ENCODE peak calls at places on chromosome 7, in six cellular contexts. M is NAMALWA, S is renal cortical epithelial cell, C is tibial artery, X is omental fat pad, R is T-helper 2 cell. Q is an unnamed sample.

GRCh38 chr7:22633954-22634474 is 93.0 kb upstream of the IL6 start:
- DNase-seq in R (no peak), M (no peak), X (no peak), C (no peak), S (no peak), Q (no peak)

GRCh38 chr7:136036336-136036735 is 59.2 kb upstream of the MTPN start:
- DNase-seq in M (no peak), S (peak; percentile 67), R (no peak), X (no peak), C (no peak), Q (no peak)

GRCh38 chr7:104206841-104207240 is 972 bp downstream of the ORC5 start:
- DNase-seq in X (no peak), S (peak; percentile 15), C (no peak), R (no peak), M (peak; percentile 39), Q (no peak)

GRCh38 chr7:26034386-26034785 is 117.6 kb upstream of the NFE2L3 start:
- DNase-seq in S (no peak), M (no peak), R (no peak), X (no peak), C (no peak), Q (no peak)

GRCh38 chr7:120030871-120031270 is 242.1 kb upstream of the KCND2 start:
- DNase-seq in C (no peak), S (no peak), M (no peak), X (no peak), R (no peak), Q (no peak)

GRCh38 chr7:27160147-27160545 is 3.7 kb upstream of the HOXA7 start:
- DNase-seq in M (no peak), X (peak; percentile 20), S (no peak), R (no peak), C (peak; percentile 24), Q (no peak)

GRCh38 chr7:67618569-67619543 is 622.2 kb downstream of the TYW1 start:
- DNase-seq in R (no peak), C (no peak), X (no peak), S (no peak), M (no peak), Q (no peak)

GRCh38 chr7:100127866-100128601 is 1.3 kb downstream of the MBLAC1 start:
- DNase-seq in X (no peak), R (no peak), M (peak; percentile 80), S (no peak), C (no peak), Q (no peak)

GRCh38 chr7:86668315-86668714 is 24.6 kb downstream of the GRM3 start:
- DNase-seq in S (no peak), X (no peak), M (no peak), R (no peak), C (no peak), Q (no peak)

GRCh38 chr7:77734590-77735421 is 38.5 kb downstream of the RSBN1L start:
- DNase-seq in S (no peak), X (no peak), M (no peak), C (no peak), R (no peak), Q (no peak)

Q was measured in T-cell.